ENCODE peak calls at places on chromosomes 1 and 21, in six cellular contexts. One of them, this sample, is unnamed.

GRCh38 chr21:37071561-37072238 is 1.2 kb downstream of the PIGP start:
- DNase-seq in PC-9: no peak
- DNase-seq in left ventricle myocardium inferior: peak
- DNase-seq in breast epithelium: peak
- DNase-seq in mesothelial cell of epicardium: no peak
- DNase-seq in endothelial cell: no peak
- DNase-seq in this sample: no peak

GRCh38 chr21:38925923-38926322 is 120.2 kb downstream of the ETS2 start:
- DNase-seq in PC-9: peak
- DNase-seq in left ventricle myocardium inferior: peak
- DNase-seq in breast epithelium: no peak
- DNase-seq in mesothelial cell of epicardium: no peak
- DNase-seq in endothelial cell: no peak
- DNase-seq in this sample: no peak

GRCh38 chr1:11516961-11517635 is 38.1 kb downstream of the DISP3 start:
- DNase-seq in PC-9: no peak
- DNase-seq in left ventricle myocardium inferior: no peak
- DNase-seq in breast epithelium: peak
- DNase-seq in mesothelial cell of epicardium: no peak
- DNase-seq in endothelial cell: no peak
- DNase-seq in this sample: no peak

GRCh38 chr1:243496806-243497205 is 241.0 kb downstream of the SDCCAG8 start:
- DNase-seq in PC-9: no peak
- DNase-seq in left ventricle myocardium inferior: no peak
- DNase-seq in breast epithelium: no peak
- DNase-seq in mesothelial cell of epicardium: no peak
- DNase-seq in endothelial cell: no peak
- DNase-seq in this sample: no peak

GRCh38 chr1:7561331-7561921 is 209.7 kb upstream of the VAMP3 start:
- DNase-seq in PC-9: peak
- DNase-seq in left ventricle myocardium inferior: no peak
- DNase-seq in breast epithelium: no peak
- DNase-seq in mesothelial cell of epicardium: peak
- DNase-seq in endothelial cell: peak
- DNase-seq in this sample: no peak

GRCh38 chr1:156481527-156481926 is 19.0 kb downstream of the MEF2D start:
- DNase-seq in PC-9: no peak
- DNase-seq in left ventricle myocardium inferior: no peak
- DNase-seq in breast epithelium: no peak
- DNase-seq in mesothelial cell of epicardium: no peak
- DNase-seq in endothelial cell: no peak
- DNase-seq in this sample: no peak

GRCh38 chr1:216686860-216687545 is 36.2 kb downstream of the ESRRG start:
- DNase-seq in PC-9: no peak
- DNase-seq in left ventricle myocardium inferior: no peak
- DNase-seq in breast epithelium: no peak
- DNase-seq in mesothelial cell of epicardium: no peak
- DNase-seq in endothelial cell: no peak
- DNase-seq in this sample: no peak

GRCh38 chr1:66532798-66533783 is 862 bp upstream of the SGIP1 start:
- DNase-seq in PC-9: no peak
- DNase-seq in left ventricle myocardium inferior: peak
- DNase-seq in breast epithelium: no peak
- DNase-seq in mesothelial cell of epicardium: no peak
- DNase-seq in endothelial cell: peak
- DNase-seq in this sample: no peak

GRCh38 chr1:94783342-94784264 is 36.6 kb upstream of the SLC44A3 start:
- DNase-seq in PC-9: peak
- DNase-seq in left ventricle myocardium inferior: peak
- DNase-seq in breast epithelium: peak
- DNase-seq in mesothelial cell of epicardium: no peak
- DNase-seq in endothelial cell: no peak
- DNase-seq in this sample: no peak

GRCh38 chr1:48654606-48655210 is 122.0 kb downstream of the BEND5 start:
- DNase-seq in PC-9: no peak
- DNase-seq in left ventricle myocardium inferior: no peak
- DNase-seq in breast epithelium: no peak
- DNase-seq in mesothelial cell of epicardium: no peak
- DNase-seq in endothelial cell: no peak
- DNase-seq in this sample: no peak

GRCh38 chr1:179788259-179788658 is 45.2 kb downstream of the FAM163A start:
- DNase-seq in PC-9: no peak
- DNase-seq in left ventricle myocardium inferior: no peak
- DNase-seq in breast epithelium: no peak
- DNase-seq in mesothelial cell of epicardium: no peak
- DNase-seq in endothelial cell: no peak
- DNase-seq in this sample: no peak

GRCh38 chr1:155105604-155106011 is 22.1 kb upstream of the EFNA1 start:
- DNase-seq in PC-9: no peak
- DNase-seq in left ventricle myocardium inferior: peak
- DNase-seq in breast epithelium: no peak
- DNase-seq in mesothelial cell of epicardium: no peak
- DNase-seq in endothelial cell: no peak
- DNase-seq in this sample: no peak

GRCh38 chr1:244445320-244446181 is 6.2 kb downstream of the ADSS2 start:
- DNase-seq in PC-9: no peak
- DNase-seq in left ventricle myocardium inferior: no peak
- DNase-seq in breast epithelium: no peak
- DNase-seq in mesothelial cell of epicardium: no peak
- DNase-seq in endothelial cell: no peak
- DNase-seq in this sample: no peak

GRCh38 chr1:157966034-157966671 is 27.3 kb upstream of the KIRREL1 start:
- DNase-seq in PC-9: no peak
- DNase-seq in left ventricle myocardium inferior: no peak
- DNase-seq in breast epithelium: no peak
- DNase-seq in mesothelial cell of epicardium: peak
- DNase-seq in endothelial cell: no peak
- DNase-seq in this sample: no peak

GRCh38 chr1:167095368-167095767 is 1.5 kb downstream of the STYXL2 start:
- DNase-seq in PC-9: peak
- DNase-seq in left ventricle myocardium inferior: no peak
- DNase-seq in breast epithelium: peak
- DNase-seq in mesothelial cell of epicardium: peak
- DNase-seq in endothelial cell: no peak
- DNase-seq in this sample: no peak

GRCh38 chr1:44571712-44572571 is 102.3 kb downstream of the TMEM53 start:
- DNase-seq in PC-9: no peak
- DNase-seq in left ventricle myocardium inferior: no peak
- DNase-seq in breast epithelium: no peak
- DNase-seq in mesothelial cell of epicardium: no peak
- DNase-seq in endothelial cell: no peak
- DNase-seq in this sample: no peak

GRCh38 chr1:205706601-205707502 is 26.5 kb upstream of the SLC45A3 start:
- DNase-seq in PC-9: no peak
- DNase-seq in left ventricle myocardium inferior: no peak
- DNase-seq in breast epithelium: no peak
- DNase-seq in mesothelial cell of epicardium: no peak
- DNase-seq in endothelial cell: no peak
- DNase-seq in this sample: no peak

GRCh38 chr1:19987719-19988118 is 8.3 kb upstream of the PLA2G2A start:
- DNase-seq in PC-9: no peak
- DNase-seq in left ventricle myocardium inferior: no peak
- DNase-seq in breast epithelium: no peak
- DNase-seq in mesothelial cell of epicardium: no peak
- DNase-seq in endothelial cell: no peak
- DNase-seq in this sample: no peak

GRCh38 chr1:183277821-183278735 is 92.0 kb downstream of the LAMC2 start:
- DNase-seq in PC-9: no peak
- DNase-seq in left ventricle myocardium inferior: no peak
- DNase-seq in breast epithelium: no peak
- DNase-seq in mesothelial cell of epicardium: no peak
- DNase-seq in endothelial cell: no peak
- DNase-seq in this sample: no peak

GRCh38 chr1:64664287-64664686 is 80.6 kb upstream of the RAVER2 start:
- DNase-seq in PC-9: no peak
- DNase-seq in left ventricle myocardium inferior: no peak
- DNase-seq in breast epithelium: no peak
- DNase-seq in mesothelial cell of epicardium: no peak
- DNase-seq in endothelial cell: no peak
- DNase-seq in this sample: no peak

GRCh38 chr1:53550201-53550741 is 91.1 kb downstream of the DMRTB1 start:
- DNase-seq in PC-9: no peak
- DNase-seq in left ventricle myocardium inferior: peak
- DNase-seq in breast epithelium: peak
- DNase-seq in mesothelial cell of epicardium: no peak
- DNase-seq in endothelial cell: no peak
- DNase-seq in this sample: no peak

GRCh38 chr1:41931578-41931977 is 12.9 kb upstream of the HIVEP3 start:
- DNase-seq in PC-9: no peak
- DNase-seq in left ventricle myocardium inferior: no peak
- DNase-seq in breast epithelium: no peak
- DNase-seq in mesothelial cell of epicardium: no peak
- DNase-seq in endothelial cell: no peak
- DNase-seq in this sample: no peak

GRCh38 chr1:33957854-33958253 is 94.0 kb downstream of the HMGB4 start:
- DNase-seq in PC-9: no peak
- DNase-seq in left ventricle myocardium inferior: no peak
- DNase-seq in breast epithelium: no peak
- DNase-seq in mesothelial cell of epicardium: no peak
- DNase-seq in endothelial cell: no peak
- DNase-seq in this sample: no peak

GRCh38 chr1:165114022-165114888 is 242.3 kb downstream of the LMX1A start:
- DNase-seq in PC-9: peak
- DNase-seq in left ventricle myocardium inferior: no peak
- DNase-seq in breast epithelium: no peak
- DNase-seq in mesothelial cell of epicardium: peak
- DNase-seq in endothelial cell: peak
- DNase-seq in this sample: no peak

GRCh38 chr1:221203224-221204054 is 324.2 kb downstream of the HLX start:
- DNase-seq in PC-9: peak
- DNase-seq in left ventricle myocardium inferior: peak
- DNase-seq in breast epithelium: peak
- DNase-seq in mesothelial cell of epicardium: peak
- DNase-seq in endothelial cell: peak
- DNase-seq in this sample: peak

GRCh38 chr1:193264313-193265065 is 78.1 kb upstream of the B3GALT2 start:
- DNase-seq in PC-9: no peak
- DNase-seq in left ventricle myocardium inferior: no peak
- DNase-seq in breast epithelium: no peak
- DNase-seq in mesothelial cell of epicardium: no peak
- DNase-seq in endothelial cell: no peak
- DNase-seq in this sample: no peak

GRCh38 chr1:115748396-115749130 is 20.0 kb downstream of the CASQ2 start:
- DNase-seq in PC-9: peak
- DNase-seq in left ventricle myocardium inferior: no peak
- DNase-seq in breast epithelium: no peak
- DNase-seq in mesothelial cell of epicardium: no peak
- DNase-seq in endothelial cell: no peak
- DNase-seq in this sample: no peak

DNA sequence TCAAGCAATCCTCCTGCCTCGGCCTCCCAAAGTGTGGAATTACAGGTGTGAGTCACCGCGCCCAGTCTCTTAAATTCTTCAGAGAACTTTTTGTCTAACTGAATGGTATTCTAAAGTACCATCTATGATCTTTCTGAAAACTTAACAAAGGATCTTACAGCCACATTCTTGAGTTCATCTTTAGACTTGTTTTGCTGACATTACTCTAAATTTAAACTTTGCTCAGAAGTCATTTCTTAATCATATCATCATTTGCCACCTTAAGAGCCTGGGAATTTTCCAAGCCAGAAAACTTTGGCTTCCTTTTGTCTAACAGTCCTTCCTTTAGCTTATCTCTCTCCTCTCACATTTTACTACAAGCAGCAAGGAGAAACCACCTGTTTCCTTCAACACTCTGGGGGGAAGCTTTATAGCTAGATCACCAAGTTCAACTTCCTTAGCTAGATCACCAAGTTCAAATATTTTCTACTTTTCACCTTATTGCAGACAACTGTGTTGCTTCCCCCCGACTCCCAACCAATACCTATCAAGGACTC is 5.4 kb upstream of the ZBTB8A start:
- DNase-seq in PC-9: no peak
- DNase-seq in left ventricle myocardium inferior: no peak
- DNase-seq in breast epithelium: no peak
- DNase-seq in mesothelial cell of epicardium: no peak
- DNase-seq in endothelial cell: no peak
- DNase-seq in this sample: no peak
- TF ChIP-seq CTCF in PC-9: no peak
- TF ChIP-seq CTCF in left ventricle myocardium inferior: no peak
- TF ChIP-seq CTCF in breast epithelium: no peak
- TF ChIP-seq CTCF in mesothelial cell of epicardium: no peak
- TF ChIP-seq CTCF in endothelial cell: no peak
- TF ChIP-seq CTCF in this sample: no peak

GRCh38 chr1:92409946-92410345 is 76.8 kb downstream of the GFI1 start:
- DNase-seq in PC-9: no peak
- DNase-seq in left ventricle myocardium inferior: no peak
- DNase-seq in breast epithelium: no peak
- DNase-seq in mesothelial cell of epicardium: no peak
- DNase-seq in endothelial cell: no peak
- DNase-seq in this sample: no peak

GRCh38 chr1:92408825-92409224 is 77.9 kb downstream of the GFI1 start:
- DNase-seq in PC-9: no peak
- DNase-seq in left ventricle myocardium inferior: no peak
- DNase-seq in breast epithelium: no peak
- DNase-seq in mesothelial cell of epicardium: no peak
- DNase-seq in endothelial cell: no peak
- DNase-seq in this sample: no peak

GRCh38 chr1:92411511-92411910 is 75.2 kb downstream of the GFI1 start:
- DNase-seq in PC-9: no peak
- DNase-seq in left ventricle myocardium inferior: no peak
- DNase-seq in breast epithelium: no peak
- DNase-seq in mesothelial cell of epicardium: no peak
- DNase-seq in endothelial cell: no peak
- DNase-seq in this sample: no peak

GRCh38 chr1:92410706-92411105 is 76.0 kb downstream of the GFI1 start:
- DNase-seq in PC-9: no peak
- DNase-seq in left ventricle myocardium inferior: no peak
- DNase-seq in breast epithelium: no peak
- DNase-seq in mesothelial cell of epicardium: no peak
- DNase-seq in endothelial cell: no peak
- DNase-seq in this sample: no peak
- TF ChIP-seq CTCF in PC-9: no peak
- TF ChIP-seq CTCF in left ventricle myocardium inferior: no peak
- TF ChIP-seq CTCF in breast epithelium: no peak
- TF ChIP-seq CTCF in mesothelial cell of epicardium: no peak
- TF ChIP-seq CTCF in endothelial cell: no peak
- TF ChIP-seq CTCF in this sample: no peak

GRCh38 chr1:58812926-58813325 is 29.1 kb upstream of the JUN start:
- DNase-seq in PC-9: no peak
- DNase-seq in left ventricle myocardium inferior: no peak
- DNase-seq in breast epithelium: no peak
- DNase-seq in mesothelial cell of epicardium: no peak
- DNase-seq in endothelial cell: no peak
- DNase-seq in this sample: no peak
- TF ChIP-seq CTCF in PC-9: no peak
- TF ChIP-seq CTCF in left ventricle myocardium inferior: no peak
- TF ChIP-seq CTCF in breast epithelium: no peak
- TF ChIP-seq CTCF in mesothelial cell of epicardium: no peak
- TF ChIP-seq CTCF in endothelial cell: no peak
- TF ChIP-seq CTCF in this sample: no peak

DNA sequence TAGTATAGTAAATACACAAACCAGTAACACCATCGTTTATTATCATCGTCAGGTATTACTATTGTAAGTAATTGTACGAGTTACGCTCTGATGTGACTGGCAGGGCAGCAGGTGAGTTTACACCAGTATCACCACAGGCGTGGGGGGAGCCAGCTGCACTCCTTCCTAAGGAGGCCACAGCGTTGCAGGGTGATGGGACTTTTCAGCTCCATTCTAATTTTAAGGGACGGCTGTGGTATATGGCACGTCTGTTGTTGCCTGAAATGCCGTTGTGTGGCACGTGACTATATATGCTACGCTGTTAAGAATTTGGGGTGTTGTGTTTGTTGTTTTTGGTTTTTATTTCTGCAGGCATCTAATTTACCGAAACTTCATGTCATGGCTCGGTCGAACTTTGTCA is 164.8 kb upstream of the COL6A1 start:
- DNase-seq in PC-9: no peak
- DNase-seq in left ventricle myocardium inferior: no peak
- DNase-seq in breast epithelium: no peak
- DNase-seq in mesothelial cell of epicardium: no peak
- DNase-seq in endothelial cell: no peak
- DNase-seq in this sample: no peak
- TF ChIP-seq CTCF in PC-9: no peak
- TF ChIP-seq CTCF in left ventricle myocardium inferior: no peak
- TF ChIP-seq CTCF in breast epithelium: no peak
- TF ChIP-seq CTCF in mesothelial cell of epicardium: no peak
- TF ChIP-seq CTCF in endothelial cell: no peak
- TF ChIP-seq CTCF in this sample: no peak

This sample was measured in activated B cell treated with CpG ODN at 0.5 μM for 24 hours.